ENCODE peak calls at places on chromosome 10, in nine cellular contexts. One of them, this sample, is unnamed.

GRCh38 chr10:73965890-73966768 is 31.8 kb upstream of the VCL start:
- DNase-seq in amniotic stem cell: peak
- DNase-seq in nucleus accumbens: peak
- DNase-seq in cardiac fibroblast: peak
- DNase-seq in left ventricle myocardium inferior: peak
- DNase-seq in naive thymus-derived CD4-positive, alpha-beta T cell: no peak
- DNase-seq in bronchial epithelial cell: peak
- DNase-seq in endodermal cell: peak
- DNase-seq in activated CD4-positive, alpha-beta T cell treated with anti-CD3 and anti-CD28 coated beads, Interleukin-2, amount 10 ng/mL, durations not matched to agents 7 days and 5 days: no peak
- DNase-seq in this sample: peak

GRCh38 chr10:37831495-37832333 is 25.7 kb downstream of the ZNF248 start:
- DNase-seq in left ventricle myocardium inferior: no peak
- DNase-seq in cardiac fibroblast: no peak
- DNase-seq in activated CD4-positive, alpha-beta T cell treated with anti-CD3 and anti-CD28 coated beads, Interleukin-2, amount 10 ng/mL, durations not matched to agents 7 days and 5 days: no peak
- DNase-seq in amniotic stem cell: no peak
- DNase-seq in naive thymus-derived CD4-positive, alpha-beta T cell: no peak
- DNase-seq in endodermal cell: no peak
- DNase-seq in bronchial epithelial cell: no peak
- DNase-seq in nucleus accumbens: no peak
- DNase-seq in this sample: no peak

GRCh38 chr10:94683214-94684054 is at the start of gene CYP2C18:
- DNase-seq in endodermal cell: no peak
- DNase-seq in naive thymus-derived CD4-positive, alpha-beta T cell: no peak
- DNase-seq in left ventricle myocardium inferior: no peak
- DNase-seq in amniotic stem cell: no peak
- DNase-seq in activated CD4-positive, alpha-beta T cell treated with anti-CD3 and anti-CD28 coated beads, Interleukin-2, amount 10 ng/mL, durations not matched to agents 7 days and 5 days: no peak
- DNase-seq in nucleus accumbens: no peak
- DNase-seq in bronchial epithelial cell: peak
- DNase-seq in cardiac fibroblast: no peak
- DNase-seq in this sample: no peak

GRCh38 chr10:91672021-91672608 is 39.2 kb upstream of the PPP1R3C start:
- DNase-seq in amniotic stem cell: peak
- DNase-seq in cardiac fibroblast: peak
- DNase-seq in left ventricle myocardium inferior: no peak
- DNase-seq in bronchial epithelial cell: peak
- DNase-seq in naive thymus-derived CD4-positive, alpha-beta T cell: no peak
- DNase-seq in endodermal cell: peak
- DNase-seq in activated CD4-positive, alpha-beta T cell treated with anti-CD3 and anti-CD28 coated beads, Interleukin-2, amount 10 ng/mL, durations not matched to agents 7 days and 5 days: no peak
- DNase-seq in nucleus accumbens: no peak
- DNase-seq in this sample: no peak

GRCh38 chr10:52314822-52315552 is 906 bp downstream of the DKK1 start:
- DNase-seq in amniotic stem cell: no peak
- DNase-seq in left ventricle myocardium inferior: no peak
- DNase-seq in nucleus accumbens: no peak
- DNase-seq in cardiac fibroblast: peak
- DNase-seq in naive thymus-derived CD4-positive, alpha-beta T cell: no peak
- DNase-seq in bronchial epithelial cell: no peak
- DNase-seq in endodermal cell: no peak
- DNase-seq in activated CD4-positive, alpha-beta T cell treated with anti-CD3 and anti-CD28 coated beads, Interleukin-2, amount 10 ng/mL, durations not matched to agents 7 days and 5 days: no peak
- DNase-seq in this sample: no peak

GRCh38 chr10:29634764-29635625 is at the start of gene SVIL:
- DNase-seq in nucleus accumbens: no peak
- DNase-seq in naive thymus-derived CD4-positive, alpha-beta T cell: no peak
- DNase-seq in bronchial epithelial cell: peak
- DNase-seq in cardiac fibroblast: peak
- DNase-seq in activated CD4-positive, alpha-beta T cell treated with anti-CD3 and anti-CD28 coated beads, Interleukin-2, amount 10 ng/mL, durations not matched to agents 7 days and 5 days: no peak
- DNase-seq in left ventricle myocardium inferior: peak
- DNase-seq in amniotic stem cell: no peak
- DNase-seq in endodermal cell: peak
- DNase-seq in this sample: no peak

GRCh38 chr10:49024484-49024883 is 84.8 kb upstream of the LRRC18 start:
- DNase-seq in cardiac fibroblast: no peak
- DNase-seq in endodermal cell: no peak
- DNase-seq in naive thymus-derived CD4-positive, alpha-beta T cell: no peak
- DNase-seq in activated CD4-positive, alpha-beta T cell treated with anti-CD3 and anti-CD28 coated beads, Interleukin-2, amount 10 ng/mL, durations not matched to agents 7 days and 5 days: no peak
- DNase-seq in bronchial epithelial cell: no peak
- DNase-seq in amniotic stem cell: no peak
- DNase-seq in left ventricle myocardium inferior: no peak
- DNase-seq in nucleus accumbens: no peak
- DNase-seq in this sample: no peak

GRCh38 chr10:86225098-86225782 is 141.4 kb downstream of the GRID1 start:
- DNase-seq in left ventricle myocardium inferior: no peak
- DNase-seq in cardiac fibroblast: peak
- DNase-seq in nucleus accumbens: no peak
- DNase-seq in bronchial epithelial cell: peak
- DNase-seq in naive thymus-derived CD4-positive, alpha-beta T cell: no peak
- DNase-seq in activated CD4-positive, alpha-beta T cell treated with anti-CD3 and anti-CD28 coated beads, Interleukin-2, amount 10 ng/mL, durations not matched to agents 7 days and 5 days: no peak
- DNase-seq in endodermal cell: no peak
- DNase-seq in amniotic stem cell: no peak
- DNase-seq in this sample: no peak

GRCh38 chr10:32298066-32298812 is 48.7 kb downstream of the EPC1 start:
- DNase-seq in cardiac fibroblast: peak
- DNase-seq in nucleus accumbens: no peak
- DNase-seq in endodermal cell: no peak
- DNase-seq in left ventricle myocardium inferior: no peak
- DNase-seq in bronchial epithelial cell: peak
- DNase-seq in naive thymus-derived CD4-positive, alpha-beta T cell: no peak
- DNase-seq in activated CD4-positive, alpha-beta T cell treated with anti-CD3 and anti-CD28 coated beads, Interleukin-2, amount 10 ng/mL, durations not matched to agents 7 days and 5 days: no peak
- DNase-seq in amniotic stem cell: peak
- DNase-seq in this sample: no peak

GRCh38 chr10:125783957-125784356 is 8.3 kb upstream of the MMP21 start:
- DNase-seq in naive thymus-derived CD4-positive, alpha-beta T cell: no peak
- DNase-seq in activated CD4-positive, alpha-beta T cell treated with anti-CD3 and anti-CD28 coated beads, Interleukin-2, amount 10 ng/mL, durations not matched to agents 7 days and 5 days: no peak
- DNase-seq in left ventricle myocardium inferior: no peak
- DNase-seq in cardiac fibroblast: no peak
- DNase-seq in amniotic stem cell: no peak
- DNase-seq in bronchial epithelial cell: no peak
- DNase-seq in endodermal cell: no peak
- DNase-seq in nucleus accumbens: no peak
- DNase-seq in this sample: no peak

GRCh38 chr10:122525788-122526187 is 34.8 kb upstream of the DMBT1 start:
- DNase-seq in bronchial epithelial cell: peak
- DNase-seq in nucleus accumbens: no peak
- DNase-seq in endodermal cell: no peak
- DNase-seq in activated CD4-positive, alpha-beta T cell treated with anti-CD3 and anti-CD28 coated beads, Interleukin-2, amount 10 ng/mL, durations not matched to agents 7 days and 5 days: no peak
- DNase-seq in cardiac fibroblast: peak
- DNase-seq in naive thymus-derived CD4-positive, alpha-beta T cell: no peak
- DNase-seq in left ventricle myocardium inferior: no peak
- DNase-seq in amniotic stem cell: no peak
- DNase-seq in this sample: no peak

GRCh38 chr10:112852308-112852707 is 97.7 kb upstream of the TCF7L2 start:
- DNase-seq in nucleus accumbens: peak
- DNase-seq in cardiac fibroblast: no peak
- DNase-seq in amniotic stem cell: no peak
- DNase-seq in naive thymus-derived CD4-positive, alpha-beta T cell: no peak
- DNase-seq in bronchial epithelial cell: no peak
- DNase-seq in left ventricle myocardium inferior: no peak
- DNase-seq in endodermal cell: no peak
- DNase-seq in activated CD4-positive, alpha-beta T cell treated with anti-CD3 and anti-CD28 coated beads, Interleukin-2, amount 10 ng/mL, durations not matched to agents 7 days and 5 days: no peak
- DNase-seq in this sample: no peak

GRCh38 chr10:114801411-114801813 is 20.2 kb upstream of the FHIP2A start:
- DNase-seq in nucleus accumbens: no peak
- DNase-seq in left ventricle myocardium inferior: no peak
- DNase-seq in activated CD4-positive, alpha-beta T cell treated with anti-CD3 and anti-CD28 coated beads, Interleukin-2, amount 10 ng/mL, durations not matched to agents 7 days and 5 days: peak
- DNase-seq in cardiac fibroblast: no peak
- DNase-seq in amniotic stem cell: no peak
- DNase-seq in naive thymus-derived CD4-positive, alpha-beta T cell: no peak
- DNase-seq in endodermal cell: no peak
- DNase-seq in bronchial epithelial cell: no peak
- DNase-seq in this sample: no peak

GRCh38 chr10:128035557-128035973 is 90.7 kb downstream of the MKI67 start:
- DNase-seq in nucleus accumbens: no peak
- DNase-seq in activated CD4-positive, alpha-beta T cell treated with anti-CD3 and anti-CD28 coated beads, Interleukin-2, amount 10 ng/mL, durations not matched to agents 7 days and 5 days: peak
- DNase-seq in amniotic stem cell: no peak
- DNase-seq in naive thymus-derived CD4-positive, alpha-beta T cell: peak
- DNase-seq in left ventricle myocardium inferior: peak
- DNase-seq in endodermal cell: peak
- DNase-seq in cardiac fibroblast: peak
- DNase-seq in bronchial epithelial cell: peak
- DNase-seq in this sample: no peak

GRCh38 chr10:132136689-132137088 is 50.1 kb upstream of the DPYSL4 start:
- DNase-seq in activated CD4-positive, alpha-beta T cell treated with anti-CD3 and anti-CD28 coated beads, Interleukin-2, amount 10 ng/mL, durations not matched to agents 7 days and 5 days: no peak
- DNase-seq in left ventricle myocardium inferior: peak
- DNase-seq in endodermal cell: no peak
- DNase-seq in cardiac fibroblast: no peak
- DNase-seq in nucleus accumbens: no peak
- DNase-seq in bronchial epithelial cell: no peak
- DNase-seq in amniotic stem cell: no peak
- DNase-seq in naive thymus-derived CD4-positive, alpha-beta T cell: no peak
- DNase-seq in this sample: no peak

GRCh38 chr10:58081353-58081752 is 186.3 kb downstream of the IPMK start:
- DNase-seq in bronchial epithelial cell: no peak
- DNase-seq in endodermal cell: no peak
- DNase-seq in cardiac fibroblast: peak
- DNase-seq in left ventricle myocardium inferior: no peak
- DNase-seq in naive thymus-derived CD4-positive, alpha-beta T cell: no peak
- DNase-seq in nucleus accumbens: no peak
- DNase-seq in amniotic stem cell: no peak
- DNase-seq in activated CD4-positive, alpha-beta T cell treated with anti-CD3 and anti-CD28 coated beads, Interleukin-2, amount 10 ng/mL, durations not matched to agents 7 days and 5 days: no peak
- DNase-seq in this sample: no peak

GRCh38 chr10:133242611-133243356 is 5.1 kb downstream of the VENTX start:
- DNase-seq in amniotic stem cell: no peak
- DNase-seq in naive thymus-derived CD4-positive, alpha-beta T cell: no peak
- DNase-seq in activated CD4-positive, alpha-beta T cell treated with anti-CD3 and anti-CD28 coated beads, Interleukin-2, amount 10 ng/mL, durations not matched to agents 7 days and 5 days: no peak
- DNase-seq in endodermal cell: no peak
- DNase-seq in cardiac fibroblast: peak
- DNase-seq in nucleus accumbens: no peak
- DNase-seq in left ventricle myocardium inferior: no peak
- DNase-seq in bronchial epithelial cell: no peak
- DNase-seq in this sample: no peak

GRCh38 chr10:12927896-12928295 is 73.6 kb downstream of the CCDC3 start:
- DNase-seq in left ventricle myocardium inferior: no peak
- DNase-seq in cardiac fibroblast: no peak
- DNase-seq in endodermal cell: no peak
- DNase-seq in bronchial epithelial cell: peak
- DNase-seq in amniotic stem cell: no peak
- DNase-seq in naive thymus-derived CD4-positive, alpha-beta T cell: no peak
- DNase-seq in activated CD4-positive, alpha-beta T cell treated with anti-CD3 and anti-CD28 coated beads, Interleukin-2, amount 10 ng/mL, durations not matched to agents 7 days and 5 days: no peak
- DNase-seq in nucleus accumbens: no peak
- DNase-seq in this sample: no peak

GRCh38 chr10:57222603-57223002 is 861.5 kb upstream of the ZWINT start:
- DNase-seq in bronchial epithelial cell: no peak
- DNase-seq in left ventricle myocardium inferior: no peak
- DNase-seq in endodermal cell: peak
- DNase-seq in amniotic stem cell: no peak
- DNase-seq in naive thymus-derived CD4-positive, alpha-beta T cell: no peak
- DNase-seq in activated CD4-positive, alpha-beta T cell treated with anti-CD3 and anti-CD28 coated beads, Interleukin-2, amount 10 ng/mL, durations not matched to agents 7 days and 5 days: no peak
- DNase-seq in nucleus accumbens: no peak
- DNase-seq in cardiac fibroblast: no peak
- DNase-seq in this sample: no peak

GRCh38 chr10:132971448-132972148 is 29.2 kb upstream of the CFAP46 start:
- DNase-seq in amniotic stem cell: no peak
- DNase-seq in left ventricle myocardium inferior: no peak
- DNase-seq in endodermal cell: no peak
- DNase-seq in bronchial epithelial cell: no peak
- DNase-seq in cardiac fibroblast: no peak
- DNase-seq in naive thymus-derived CD4-positive, alpha-beta T cell: no peak
- DNase-seq in nucleus accumbens: no peak
- DNase-seq in activated CD4-positive, alpha-beta T cell treated with anti-CD3 and anti-CD28 coated beads, Interleukin-2, amount 10 ng/mL, durations not matched to agents 7 days and 5 days: no peak
- DNase-seq in this sample: no peak

GRCh38 chr10:52623761-52624160 is 148.8 kb downstream of the MBL2 start:
- DNase-seq in endodermal cell: no peak
- DNase-seq in amniotic stem cell: no peak
- DNase-seq in cardiac fibroblast: peak
- DNase-seq in bronchial epithelial cell: no peak
- DNase-seq in naive thymus-derived CD4-positive, alpha-beta T cell: no peak
- DNase-seq in nucleus accumbens: no peak
- DNase-seq in left ventricle myocardium inferior: no peak
- DNase-seq in activated CD4-positive, alpha-beta T cell treated with anti-CD3 and anti-CD28 coated beads, Interleukin-2, amount 10 ng/mL, durations not matched to agents 7 days and 5 days: no peak
- DNase-seq in this sample: no peak

GRCh38 chr10:58797356-58797755 is 284.7 kb downstream of the BICC1 start:
- DNase-seq in activated CD4-positive, alpha-beta T cell treated with anti-CD3 and anti-CD28 coated beads, Interleukin-2, amount 10 ng/mL, durations not matched to agents 7 days and 5 days: no peak
- DNase-seq in endodermal cell: no peak
- DNase-seq in naive thymus-derived CD4-positive, alpha-beta T cell: no peak
- DNase-seq in left ventricle myocardium inferior: no peak
- DNase-seq in bronchial epithelial cell: peak
- DNase-seq in amniotic stem cell: no peak
- DNase-seq in nucleus accumbens: no peak
- DNase-seq in cardiac fibroblast: no peak
- DNase-seq in this sample: no peak

GRCh38 chr10:104642311-104643022 is 1.4 kb downstream of the SORCS3 start:
- DNase-seq in activated CD4-positive, alpha-beta T cell treated with anti-CD3 and anti-CD28 coated beads, Interleukin-2, amount 10 ng/mL, durations not matched to agents 7 days and 5 days: peak
- DNase-seq in nucleus accumbens: peak
- DNase-seq in endodermal cell: peak
- DNase-seq in naive thymus-derived CD4-positive, alpha-beta T cell: no peak
- DNase-seq in amniotic stem cell: no peak
- DNase-seq in left ventricle myocardium inferior: no peak
- DNase-seq in cardiac fibroblast: no peak
- DNase-seq in bronchial epithelial cell: peak
- DNase-seq in this sample: no peak

GRCh38 chr10:59265140-59265539 is 88.7 kb downstream of the PHYHIPL start:
- DNase-seq in activated CD4-positive, alpha-beta T cell treated with anti-CD3 and anti-CD28 coated beads, Interleukin-2, amount 10 ng/mL, durations not matched to agents 7 days and 5 days: no peak
- DNase-seq in endodermal cell: peak
- DNase-seq in naive thymus-derived CD4-positive, alpha-beta T cell: no peak
- DNase-seq in amniotic stem cell: no peak
- DNase-seq in cardiac fibroblast: no peak
- DNase-seq in nucleus accumbens: no peak
- DNase-seq in bronchial epithelial cell: no peak
- DNase-seq in left ventricle myocardium inferior: no peak
- DNase-seq in this sample: no peak

GRCh38 chr10:5620223-5620721 is 46.1 kb downstream of the ASB13 start:
- DNase-seq in naive thymus-derived CD4-positive, alpha-beta T cell: no peak
- DNase-seq in endodermal cell: no peak
- DNase-seq in amniotic stem cell: no peak
- DNase-seq in left ventricle myocardium inferior: no peak
- DNase-seq in cardiac fibroblast: no peak
- DNase-seq in bronchial epithelial cell: no peak
- DNase-seq in activated CD4-positive, alpha-beta T cell treated with anti-CD3 and anti-CD28 coated beads, Interleukin-2, amount 10 ng/mL, durations not matched to agents 7 days and 5 days: no peak
- DNase-seq in nucleus accumbens: no peak
- DNase-seq in this sample: no peak

GRCh38 chr10:34739915-34740314 is 75.2 kb downstream of the PARD3 start:
- DNase-seq in left ventricle myocardium inferior: peak
- DNase-seq in bronchial epithelial cell: peak
- DNase-seq in naive thymus-derived CD4-positive, alpha-beta T cell: no peak
- DNase-seq in activated CD4-positive, alpha-beta T cell treated with anti-CD3 and anti-CD28 coated beads, Interleukin-2, amount 10 ng/mL, durations not matched to agents 7 days and 5 days: no peak
- DNase-seq in amniotic stem cell: peak
- DNase-seq in cardiac fibroblast: peak
- DNase-seq in endodermal cell: peak
- DNase-seq in nucleus accumbens: no peak
- DNase-seq in this sample: peak

GRCh38 chr10:24503627-24504320 is 219.9 kb downstream of the ARHGAP21 start:
- DNase-seq in activated CD4-positive, alpha-beta T cell treated with anti-CD3 and anti-CD28 coated beads, Interleukin-2, amount 10 ng/mL, durations not matched to agents 7 days and 5 days: peak
- DNase-seq in nucleus accumbens: no peak
- DNase-seq in left ventricle myocardium inferior: no peak
- DNase-seq in cardiac fibroblast: peak
- DNase-seq in amniotic stem cell: no peak
- DNase-seq in bronchial epithelial cell: peak
- DNase-seq in endodermal cell: peak
- DNase-seq in naive thymus-derived CD4-positive, alpha-beta T cell: no peak
- DNase-seq in this sample: no peak

GRCh38 chr10:30784896-30785605 is 155.5 kb upstream of the LYZL2 start:
- DNase-seq in left ventricle myocardium inferior: peak
- DNase-seq in nucleus accumbens: peak
- DNase-seq in endodermal cell: peak
- DNase-seq in naive thymus-derived CD4-positive, alpha-beta T cell: peak
- DNase-seq in amniotic stem cell: no peak
- DNase-seq in cardiac fibroblast: peak
- DNase-seq in activated CD4-positive, alpha-beta T cell treated with anti-CD3 and anti-CD28 coated beads, Interleukin-2, amount 10 ng/mL, durations not matched to agents 7 days and 5 days: no peak
- DNase-seq in bronchial epithelial cell: peak
- DNase-seq in this sample: no peak

GRCh38 chr10:63515002-63515763 is 6.0 kb upstream of the REEP3 start:
- DNase-seq in left ventricle myocardium inferior: no peak
- DNase-seq in amniotic stem cell: peak
- DNase-seq in naive thymus-derived CD4-positive, alpha-beta T cell: no peak
- DNase-seq in endodermal cell: peak
- DNase-seq in activated CD4-positive, alpha-beta T cell treated with anti-CD3 and anti-CD28 coated beads, Interleukin-2, amount 10 ng/mL, durations not matched to agents 7 days and 5 days: peak
- DNase-seq in cardiac fibroblast: peak
- DNase-seq in nucleus accumbens: no peak
- DNase-seq in bronchial epithelial cell: peak
- DNase-seq in this sample: no peak

GRCh38 chr10:103874730-103875129 is 19.4 kb upstream of the SH3PXD2A start:
- DNase-seq in endodermal cell: no peak
- DNase-seq in naive thymus-derived CD4-positive, alpha-beta T cell: no peak
- DNase-seq in amniotic stem cell: no peak
- DNase-seq in activated CD4-positive, alpha-beta T cell treated with anti-CD3 and anti-CD28 coated beads, Interleukin-2, amount 10 ng/mL, durations not matched to agents 7 days and 5 days: no peak
- DNase-seq in bronchial epithelial cell: no peak
- DNase-seq in cardiac fibroblast: no peak
- DNase-seq in left ventricle myocardium inferior: no peak
- DNase-seq in nucleus accumbens: no peak
- DNase-seq in this sample: no peak

GRCh38 chr10:131311661-131312260 is at the start of gene TCERG1L:
- DNase-seq in naive thymus-derived CD4-positive, alpha-beta T cell: no peak
- DNase-seq in nucleus accumbens: no peak
- DNase-seq in endodermal cell: peak
- DNase-seq in cardiac fibroblast: no peak
- DNase-seq in amniotic stem cell: no peak
- DNase-seq in activated CD4-positive, alpha-beta T cell treated with anti-CD3 and anti-CD28 coated beads, Interleukin-2, amount 10 ng/mL, durations not matched to agents 7 days and 5 days: no peak
- DNase-seq in bronchial epithelial cell: no peak
- DNase-seq in left ventricle myocardium inferior: no peak
- DNase-seq in this sample: no peak